ENCODE peak calls at places on chromosome 17, in nine cellular contexts. K is WTC11, H is ACHN, E is dermis blood vessel endothelial cell, Q is fibroblast of gingiva, F is tibial artery, U is foreskin melanocyte, G is NCI-H1105, T is DND-41. C is an unnamed sample.

GRCh38 chr17:27315322-27315721 is 21.4 kb downstream of the WSB1 start:
- DNase-seq in K (no peak), H (no peak), E (no peak), Q (peak), F (peak), U (peak), G (peak), T (no peak), C (no peak)

GRCh38 chr17:45227631-45228120 is 6.0 kb downstream of the FMNL1 start:
- DNase-seq in K (no peak), H (no peak), E (no peak), Q (no peak), F (no peak), U (no peak), G (no peak), T (no peak), C (no peak)

GRCh38 chr17:72782985-72783701 is 309.3 kb downstream of the SLC39A11 start:
- DNase-seq in K (no peak), H (no peak), E (no peak), Q (no peak), F (no peak), U (no peak), G (no peak), T (no peak), C (no peak)

GRCh38 chr17:45273551-45273957 is 11.7 kb upstream of the SPATA32 start:
- DNase-seq in K (no peak), H (no peak), E (peak), Q (no peak), F (no peak), U (no peak), G (no peak), T (no peak), C (no peak)

GRCh38 chr17:1919206-1919605 is 89.4 kb downstream of the RPA1 start:
- DNase-seq in K (no peak), H (no peak), E (no peak), Q (no peak), F (no peak), U (no peak), G (no peak), T (no peak), C (no peak)

GRCh38 chr17:68461589-68461988 is 4.3 kb upstream of the WIPI1 start:
- DNase-seq in K (no peak), H (no peak), E (peak), Q (no peak), F (no peak), U (no peak), G (no peak), T (peak), C (no peak)

GRCh38 chr17:38559025-38559879 is 46.5 kb downstream of the SRCIN1 start:
- DNase-seq in K (peak), H (peak), E (peak), Q (no peak), F (peak), U (no peak), G (peak), T (peak), C (peak)

GRCh38 chr17:10136258-10136981 is 62.0 kb downstream of the GAS7 start:
- DNase-seq in K (no peak), H (no peak), E (no peak), Q (no peak), F (no peak), U (no peak), G (no peak), T (no peak), C (no peak)

GRCh38 chr17:40460585-40460975 is 17.3 kb downstream of the IGFBP4 start:
- DNase-seq in K (no peak), H (no peak), E (no peak), Q (peak), F (no peak), U (no peak), G (no peak), T (no peak), C (no peak)

GRCh38 chr17:13888043-13888442 is 181.3 kb upstream of the COX10 start:
- DNase-seq in K (no peak), H (no peak), E (peak), Q (no peak), F (peak), U (no peak), G (peak), T (no peak), C (no peak)